ENCODE peak calls at places on chromosomes 4 and X, in six cellular contexts. J is GM12891, H is GM12878, Q is H1, T is HepG2, B is K562. U is an unnamed sample.

GRCh38 chr4:87614292-87614890 is 6.1 kb downstream of the DSPP start:
- DNase-seq in J (no peak), H (no peak), Q (no peak), T (no peak), B (no peak), U (no peak)

GRCh38 chr4:53376900-53377299 is 541 bp upstream of the FIP1L1 start:
- DNase-seq in J (no peak), H (no peak), Q (no peak), T (no peak), B (no peak), U (no peak)

GRCh38 chr4:55087016-55087929 is 38.1 kb downstream of the KDR start:
- DNase-seq in J (no peak), H (no peak), Q (no peak), T (no peak), B (no peak), U (no peak)

GRCh38 chr4:147709999-147710398 is 21.9 kb upstream of the ARHGAP10 start:
- DNase-seq in J (no peak), H (no peak), Q (no peak), T (no peak), B (no peak), U (no peak)

GRCh38 chr4:137125011-137125410 is 407.3 kb downstream of the PCDH18 start:
- DNase-seq in J (no peak), H (no peak), Q (no peak), T (no peak), B (no peak), U (no peak)

GRCh38 chrX:115460565-115460888 is 100.4 kb upstream of the PLS3 start:
- DNase-seq in J (no peak), H (no peak), Q (no peak), T (no peak), B (no peak), U (no peak)

GRCh38 chrX:12949927-12950656 is 24.8 kb upstream of the TMSB4X start:
- DNase-seq in J (no peak), H (peak; percentile 99), Q (no peak), T (no peak), B (peak; percentile 65), U (no peak)

GRCh38 chr4:874071-874470 is 48.1 kb upstream of the CPLX1 start:
- DNase-seq in J (no peak), H (no peak), Q (no peak), T (no peak), B (no peak), U (no peak)

GRCh38 chr4:42531631-42532030 is 125.3 kb downstream of the ATP8A1 start:
- DNase-seq in J (no peak), H (no peak), Q (no peak), T (no peak), B (no peak), U (no peak)

GRCh38 chrX:69133561-69134542 is 31.4 kb downstream of the PJA1 start:
- DNase-seq in J (no peak), H (no peak), Q (no peak), T (peak; percentile 59), B (peak; percentile 54), U (no peak)

GRCh38 chr4:106486533-106486932 is 118.0 kb upstream of the GIMD1 start:
- DNase-seq in J (no peak), H (no peak), Q (no peak), T (no peak), B (no peak), U (no peak)

GRCh38 chr4:77788990-77789389 is 30.2 kb downstream of the CNOT6L start:
- DNase-seq in J (no peak), H (no peak), Q (no peak), T (no peak), B (no peak), U (no peak)

GRCh38 chr4:1644906-1645657 is 39.0 kb downstream of the FAM53A start:
- DNase-seq in J (no peak), H (no peak), Q (no peak), T (no peak), B (no peak), U (no peak)

GRCh38 chr4:6918345-6918744 is 8.7 kb downstream of the TBC1D14 start:
- DNase-seq in J (no peak), H (no peak), Q (no peak), T (no peak), B (no peak), U (no peak)

GRCh38 chr4:6916587-6917444 is 7.2 kb downstream of the TBC1D14 start:
- DNase-seq in J (no peak), H (no peak), Q (no peak), T (no peak), B (peak; percentile 82), U (no peak)

GRCh38 chr4:6915041-6916005 is 5.7 kb downstream of the TBC1D14 start:
- DNase-seq in J (no peak), H (no peak), Q (no peak), T (no peak), B (no peak), U (no peak)

GRCh38 chr4:6916069-6916586 is 6.5 kb downstream of the TBC1D14 start:
- DNase-seq in J (no peak), H (no peak), Q (no peak), T (no peak), B (no peak), U (no peak)

DNA sequence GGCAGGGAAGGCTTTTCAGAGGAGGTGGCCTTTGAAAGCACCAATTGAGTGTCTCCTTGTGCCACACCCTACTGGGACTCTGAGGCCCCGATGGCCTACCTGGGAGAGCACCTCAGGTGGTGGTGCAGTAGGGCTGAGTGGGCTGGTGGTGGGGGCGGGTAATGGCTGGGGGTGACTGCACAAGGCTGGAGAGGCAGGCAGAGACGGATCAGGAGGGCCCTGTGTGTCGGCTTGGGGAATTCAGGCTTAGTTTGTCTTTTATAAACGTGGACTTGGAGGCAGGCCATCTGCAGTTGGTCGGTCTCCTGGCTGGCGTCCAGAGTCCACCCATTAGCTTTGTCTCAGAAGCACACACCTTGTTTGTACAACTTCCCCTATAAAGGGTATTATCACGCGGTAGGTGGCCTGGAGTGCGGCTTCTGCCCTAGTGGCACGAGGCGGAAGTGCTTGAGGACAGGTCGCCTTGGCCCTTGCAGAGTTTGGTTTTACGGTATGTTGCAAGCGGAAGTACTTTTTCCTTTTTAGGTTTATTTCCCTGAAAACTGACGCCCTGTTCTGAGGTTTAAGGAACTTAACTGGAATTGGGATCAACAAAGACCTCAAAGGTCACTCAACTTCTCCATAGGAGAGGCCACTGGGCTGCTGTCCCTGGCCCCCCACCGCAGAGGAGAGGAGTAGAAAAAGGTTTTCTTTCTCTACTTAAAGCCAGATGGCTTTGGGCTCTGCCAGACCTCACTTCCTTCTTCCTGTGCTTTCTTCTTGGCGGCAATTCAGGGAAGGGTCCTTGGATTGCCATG is 8.0 kb downstream of the TBC1D14 start:
- DNase-seq in J (no peak), H (no peak), Q (no peak), T (peak; percentile 95), B (peak; percentile 63), U (no peak)
- TF ChIP-seq POLR2A in J (no peak), H (no peak), Q (no peak), T (no peak), B (no peak), U (no peak)

GRCh38 chr4:113756005-113756410 is 5.5 kb downstream of the CAMK2D start:
- DNase-seq in J (no peak), H (peak; percentile 51), Q (no peak), T (peak; percentile 82), B (no peak), U (no peak)
- TF ChIP-seq TAF1 in J (no peak), H (no peak), Q (no peak), T (no peak), B (no peak), U (no peak)

GRCh38 chr4:3801931-3802550 is 35.9 kb downstream of the ADRA2C start:
- DNase-seq in J (no peak), H (no peak), Q (no peak), T (no peak), B (no peak), U (no peak)

GRCh38 chr4:3801521-3801920 is 35.3 kb downstream of the ADRA2C start:
- DNase-seq in J (no peak), H (no peak), Q (no peak), T (no peak), B (no peak), U (no peak)

GRCh38 chr4:3803475-3803847 is 37.3 kb downstream of the ADRA2C start:
- DNase-seq in J (no peak), H (no peak), Q (no peak), T (peak; percentile 78), B (no peak), U (no peak)

GRCh38 chr4:3803946-3804345 is 37.8 kb downstream of the ADRA2C start:
- DNase-seq in J (no peak), H (no peak), Q (no peak), T (no peak), B (no peak), U (no peak)

DNA sequence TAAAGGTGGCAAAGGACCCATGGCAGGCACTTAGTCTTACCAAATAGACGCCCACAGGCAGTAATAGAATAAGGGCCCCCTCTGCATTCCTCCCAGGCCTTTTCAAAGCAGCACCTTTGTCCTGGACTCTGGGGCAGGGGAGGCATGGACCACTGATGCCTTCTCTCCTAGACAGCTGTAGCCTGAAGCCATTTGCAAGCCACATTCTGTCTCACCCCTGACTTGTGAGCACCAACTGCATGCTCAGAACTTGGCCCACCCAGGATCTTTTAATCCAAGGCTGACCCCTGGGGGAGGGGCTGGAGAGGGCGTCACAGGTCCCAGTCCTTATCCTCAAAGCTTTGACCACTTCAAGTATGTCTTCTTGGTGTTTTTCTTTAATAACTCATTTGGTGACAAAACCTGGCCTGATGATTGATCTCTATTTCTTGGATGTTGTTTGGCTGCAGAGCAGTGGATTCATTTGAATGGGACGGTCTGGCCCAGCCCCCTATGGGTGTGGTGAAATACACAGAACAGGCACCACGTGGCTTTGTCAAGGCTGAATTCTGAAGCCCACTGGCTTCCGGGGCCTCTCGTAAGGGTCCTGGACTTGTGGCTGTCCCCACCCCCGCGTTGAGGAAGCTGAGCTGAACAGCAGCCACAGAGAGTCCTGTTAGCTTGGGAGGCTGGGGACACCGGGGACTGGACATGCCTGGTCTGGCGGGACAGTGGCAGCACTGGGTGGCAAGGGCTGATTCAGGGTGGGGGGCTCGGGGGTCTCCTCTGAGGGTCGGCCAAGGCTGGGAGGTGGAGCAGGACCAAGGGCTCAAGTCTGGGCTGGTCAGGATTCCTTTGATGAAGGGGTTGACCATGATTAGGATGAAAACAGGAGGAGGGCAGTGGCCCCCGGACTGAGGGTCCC is 36.6 kb downstream of the ADRA2C start:
- DNase-seq in J (no peak), H (no peak), Q (no peak), T (peak; percentile 84), B (no peak), U (no peak)
- TF ChIP-seq POLR2A in J (no peak), H (no peak), Q (no peak), T (no peak), B (no peak), U (no peak)

GRCh38 chr4:80045831-80046230 is 27.2 kb downstream of the ANTXR2 start:
- DNase-seq in J (no peak), H (no peak), Q (no peak), T (no peak), B (no peak), U (no peak)
- TF ChIP-seq TAF1 in J (no peak), H (no peak), Q (no peak), T (no peak), B (no peak), U (no peak)